ENCODE peak calls at places on chromosomes 3 and 15, in eight cellular contexts. K is activated T-cell treated with anti-CD3 and anti-CD28 coated beads for 4 hours; H is AG08395; B is cardiac muscle cell; V is stimulated activated CD4-positive, alpha-beta T cell treated with anti-CD3 and anti-CD28 coated beads, Interleukin-2, amount 100 ng/mL, for 4 hours; O is activated T-helper 1 cell treated with Interleukin-2 at 50 U/mL for 16 hours; W is stimulated activated CD8-positive, alpha-beta memory T cell treated with anti-CD3 and anti-CD28 coated beads, Interleukin-2, amount 100 ng/mL, for 1 hour; L is HEK293T. E is an unnamed sample.

GRCh38 chr15:92112180-92112579 is 258.7 kb downstream of the SLCO3A1 start:
- DNase-seq in B (no peak), L (no peak), H (peak), K (no peak), O (no peak), W (no peak), V (no peak), E (no peak)

GRCh38 chr15:67836477-67836876 is 3.4 kb downstream of the RNU6-1 start:
- DNase-seq in O (no peak), H (peak), V (peak), W (no peak), L (no peak), K (peak), B (peak), E (peak)

GRCh38 chr3:18635215-18635614 is 210.1 kb upstream of the SATB1 start:
- DNase-seq in B (no peak), L (no peak), K (no peak), H (no peak), V (no peak), W (no peak), O (no peak), E (no peak)

GRCh38 chr3:5014431-5014830 is 35.2 kb downstream of the BHLHE40 start:
- DNase-seq in W (no peak), H (no peak), V (no peak), O (no peak), B (no peak), L (no peak), K (no peak), E (no peak)

GRCh38 chr15:51284871-51285270 is 53.5 kb downstream of the CYP19A1 start:
- DNase-seq in H (no peak), K (no peak), W (no peak), O (no peak), B (no peak), L (no peak), V (no peak), E (no peak)

GRCh38 chr3:42819351-42819965 is 10.2 kb downstream of the ACKR2 start:
- DNase-seq in B (peak), W (no peak), L (peak), V (no peak), O (no peak), H (no peak), K (no peak), E (no peak)

GRCh38 chr3:47761046-47761445 is 20.6 kb downstream of the SMARCC1 start:
- DNase-seq in B (no peak), H (no peak), W (no peak), V (no peak), L (no peak), O (no peak), K (no peak), E (no peak)

GRCh38 chr3:8182904-8183303 is 318.7 kb upstream of the LMCD1 start:
- DNase-seq in L (no peak), W (no peak), K (no peak), V (no peak), H (no peak), O (no peak), B (no peak), E (no peak)

GRCh38 chr15:51758645-51759044 is 7.2 kb downstream of the TMOD2 start:
- DNase-seq in W (no peak), L (no peak), V (no peak), B (no peak), H (peak), K (no peak), O (no peak), E (no peak)

GRCh38 chr3:197356275-197356674 is 57.9 kb upstream of the DLG1 start:
- DNase-seq in H (peak), B (no peak), V (no peak), W (no peak), O (no peak), K (no peak), L (no peak), E (no peak)

GRCh38 chr3:10495003-10495402 is 10.4 kb downstream of the ATP2B2 start:
- DNase-seq in B (peak), O (no peak), V (no peak), L (no peak), W (no peak), K (no peak), H (no peak), E (peak)

GRCh38 chr15:31263751-31264533 is 62.7 kb upstream of the KLF13 start:
- DNase-seq in W (peak), B (no peak), H (no peak), K (peak), L (no peak), O (peak), V (peak), E (peak)

GRCh38 chr15:31067890-31068603 is 33.5 kb downstream of the TRPM1 start:
- DNase-seq in H (no peak), V (no peak), B (no peak), L (no peak), K (no peak), O (no peak), W (no peak), E (no peak)

GRCh38 chr3:150495149-150495548 is 51.1 kb downstream of the SERP1 start:
- DNase-seq in B (peak), H (no peak), V (no peak), L (no peak), O (no peak), K (no peak), W (no peak), E (no peak)

GRCh38 chr3:174355505-174355904 is 503.6 kb upstream of the NAALADL2 start:
- DNase-seq in O (no peak), K (no peak), B (no peak), W (no peak), V (no peak), H (peak), L (peak), E (peak)

GRCh38 chr3:107524214-107525100 is 1.7 kb downstream of the BBX start:
- DNase-seq in B (peak), K (peak), W (peak), V (no peak), O (peak), L (peak), H (peak), E (peak)

GRCh38 chr3:44885618-44886017 is 11.2 kb downstream of the TGM4 start:
- DNase-seq in H (peak), L (no peak), W (no peak), B (no peak), O (no peak), V (no peak), K (no peak), E (no peak)

GRCh38 chr3:47433796-47434195 is 41.9 kb downstream of the SCAP start:
- DNase-seq in V (no peak), O (no peak), H (no peak), K (no peak), L (no peak), W (no peak), B (no peak), E (no peak)

GRCh38 chr15:101017041-101017754 is 98.0 kb downstream of the LRRK1 start:
- DNase-seq in B (peak), H (no peak), L (no peak), W (no peak), K (no peak), V (no peak), O (no peak), E (no peak)

GRCh38 chr3:84547971-84548970 is 410.5 kb upstream of the CADM2 start:
- DNase-seq in V (no peak), W (no peak), K (no peak), B (peak), O (no peak), L (peak), H (no peak), E (no peak)